ENCODE peak calls at places on chromosomes 3 and 15, in five cellular contexts. C is glutamatergic neuron; Q is adrenal gland; A is CD8-positive, alpha-beta memory T cell; S is activated naive CD4-positive, alpha-beta T cell. R is an unnamed sample.
A peak's percentile ranks its signal among the peaks of the same experiment; 100 is the strongest.

GRCh38 chr15:69749797-69750196 is 297.2 kb downstream of the RPLP1 start:
- DNase-seq in C (no peak), Q (no peak), A (no peak), S (no peak), R (no peak)

GRCh38 chr15:98758224-98758623 is 109.9 kb downstream of the IGF1R start:
- DNase-seq in C (no peak), Q (no peak), A (no peak), S (no peak), R (no peak)

GRCh38 chr3:149319750-149320149 is 13.7 kb downstream of the TM4SF18 start:
- DNase-seq in C (no peak), Q (no peak), A (no peak), S (no peak), R (no peak)

GRCh38 chr3:63910873-63911272 is 1.3 kb downstream of the SCAANT1 start:
- DNase-seq in C (no peak), Q (no peak), A (no peak), S (no peak), R (no peak)

GRCh38 chr15:52220251-52220650 is 29.1 kb upstream of the GNB5 start:
- DNase-seq in C (no peak), Q (no peak), A (no peak), S (no peak), R (no peak)

GRCh38 chr3:140995881-140996280 is 54.2 kb downstream of the SLC25A36 start:
- DNase-seq in C (no peak), Q (no peak), A (no peak), S (no peak), R (no peak)

GRCh38 chr3:42541079-42541478 is 38.6 kb downstream of the VIPR1 start:
- DNase-seq in C (no peak), Q (no peak), A (no peak), S (no peak), R (no peak)

GRCh38 chr15:84022516-84022915 is 213.1 kb upstream of the GOLGA6L4 start:
- DNase-seq in C (no peak), Q (no peak), A (no peak), S (no peak), R (no peak)

GRCh38 chr15:34616613-34617012 is 33.2 kb upstream of the GOLGA8B start:
- DNase-seq in C (no peak), Q (no peak), A (no peak), S (no peak), R (no peak)

GRCh38 chr15:44482088-44482487 is 54.7 kb downstream of the CTDSPL2 start:
- DNase-seq in C (no peak), Q (no peak), A (no peak), S (no peak), R (no peak)

GRCh38 chr3:182787302-182788036 is 5.8 kb upstream of the ATP11B start:
- DNase-seq in C (no peak), Q (no peak), A (no peak), S (no peak), R (no peak)

GRCh38 chr3:99817437-99818240 is at the start of gene CMSS1:
- DNase-seq in C (peak; percentile 99), Q (peak; percentile 97), A (peak; percentile 91), S (peak; percentile 80), R (peak; percentile 94)

GRCh38 chr3:76554717-76555116 is 485.2 kb upstream of the ROBO2 start:
- DNase-seq in C (no peak), Q (no peak), A (no peak), S (no peak), R (no peak)

GRCh38 chr3:14234197-14235002 is 55.8 kb downstream of the LSM3 start:
- DNase-seq in C (no peak), Q (peak; percentile 43), A (no peak), S (no peak), R (peak; percentile 88)

GRCh38 chr15:33135355-33135781 is 59.1 kb downstream of the FMN1 start:
- DNase-seq in C (no peak), Q (no peak), A (no peak), S (no peak), R (no peak)

GRCh38 chr3:30964612-30965011 is 70.2 kb upstream of the GADL1 start:
- DNase-seq in C (no peak), Q (no peak), A (no peak), S (no peak), R (no peak)

GRCh38 chr3:63990733-63991132 is 32.6 kb downstream of the PSMD6 start:
- DNase-seq in C (no peak), Q (no peak), A (no peak), S (no peak), R (no peak)

GRCh38 chr3:60246361-60246760 is 1004.9 kb downstream of the FHIT start:
- DNase-seq in C (no peak), Q (no peak), A (no peak), S (no peak), R (no peak)

GRCh38 chr3:128935922-128936321 is 56.5 kb downstream of the ACAD9 start:
- DNase-seq in C (no peak), Q (no peak), A (no peak), S (no peak), R (no peak)

GRCh38 chr3:4398120-4398740 is 68.8 kb downstream of the SUMF1 start:
- DNase-seq in C (no peak), Q (no peak), A (no peak), S (no peak), R (no peak)

GRCh38 chr3:188584958-188585689 is 431.2 kb downstream of the LPP start:
- DNase-seq in C (no peak), Q (no peak), A (no peak), S (no peak), R (no peak)

GRCh38 chr3:463793-464192 is 267.2 kb downstream of the CHL1 start:
- DNase-seq in C (no peak), Q (no peak), A (no peak), S (no peak), R (no peak)

GRCh38 chr3:197343656-197344408 is 45.4 kb upstream of the DLG1 start:
- DNase-seq in C (no peak), Q (peak; percentile 53), A (no peak), S (no peak), R (no peak)

GRCh38 chr15:82875411-82876003 is 66.1 kb downstream of the WHAMM start:
- DNase-seq in C (no peak), Q (peak; percentile 38), A (no peak), S (no peak), R (no peak)

GRCh38 chr3:21484323-21485154 is 266.5 kb downstream of the ZNF385D start:
- DNase-seq in C (peak; percentile 61), Q (peak; percentile 51), A (no peak), S (no peak), R (peak; percentile 60)